ENCODE peak calls at places on chromosome 3, in nine cellular contexts. U is left lung, T is stomach, P is RWPE2, D is left ventricle myocardium inferior, H is lower lobe of right lung, V is OCI-LY7, B is fibroblast of pulmonary artery, C is tibial nerve. K is an unnamed sample.

GRCh38 chr3:12932347-12932746 is 91.0 kb upstream of the RPL32 start:
- DNase-seq in U (no peak), T (no peak), P (no peak), D (peak), H (no peak), V (no peak), B (no peak), C (no peak), K (no peak)

GRCh38 chr3:197238842-197239241 is 59.6 kb downstream of the DLG1 start:
- DNase-seq in U (no peak), T (no peak), P (no peak), D (no peak), H (no peak), V (no peak), B (no peak), C (no peak), K (no peak)

GRCh38 chr3:178513539-178514410 is 22.5 kb upstream of the KCNMB2 start:
- DNase-seq in U (no peak), T (no peak), P (no peak), D (no peak), H (no peak), V (no peak), B (peak), C (no peak), K (peak)

GRCh38 chr3:100030346-100030745 is 84.0 kb downstream of the FILIP1L start:
- DNase-seq in U (no peak), T (no peak), P (no peak), D (no peak), H (no peak), V (no peak), B (no peak), C (no peak), K (no peak)

GRCh38 chr3:64167346-64167745 is 57.9 kb downstream of the PRICKLE2 start:
- DNase-seq in U (no peak), T (no peak), P (no peak), D (no peak), H (no peak), V (no peak), B (no peak), C (no peak), K (no peak)

GRCh38 chr3:99248130-99248529 is 346.6 kb upstream of the DCBLD2 start:
- DNase-seq in U (no peak), T (no peak), P (no peak), D (no peak), H (no peak), V (no peak), B (peak), C (no peak), K (no peak)

GRCh38 chr3:168847293-168847883 is 751.7 kb upstream of the GOLIM4 start:
- DNase-seq in U (no peak), T (no peak), P (no peak), D (no peak), H (no peak), V (peak), B (peak), C (no peak), K (peak)

GRCh38 chr3:156509209-156510174 is 45.4 kb downstream of the SSR3 start:
- DNase-seq in U (no peak), T (no peak), P (no peak), D (no peak), H (no peak), V (peak), B (peak), C (no peak), K (no peak)

GRCh38 chr3:34387831-34388564 is 589.6 kb downstream of the PDCD6IP start:
- DNase-seq in U (no peak), T (no peak), P (no peak), D (no peak), H (no peak), V (no peak), B (no peak), C (no peak), K (no peak)
- TF ChIP-seq CTCF in U (no peak), T (no peak), P (no peak), D (no peak), H (no peak), V (no peak), B (no peak), C (no peak), K (no peak)

GRCh38 chr3:127858477-127858876 is 36.2 kb upstream of the MGLL start:
- DNase-seq in U (no peak), T (no peak), P (no peak), D (no peak), H (no peak), V (no peak), B (no peak), C (no peak), K (no peak)

GRCh38 chr3:127860223-127860622 is 37.9 kb upstream of the MGLL start:
- DNase-seq in U (no peak), T (no peak), P (no peak), D (no peak), H (no peak), V (no peak), B (no peak), C (no peak), K (no peak)

GRCh38 chr3:127857270-127857801 is 35.0 kb upstream of the MGLL start:
- DNase-seq in U (no peak), T (no peak), P (no peak), D (no peak), H (no peak), V (peak), B (peak), C (no peak), K (no peak)

GRCh38 chr3:127856801-127857200 is 34.5 kb upstream of the MGLL start:
- DNase-seq in U (no peak), T (no peak), P (no peak), D (no peak), H (no peak), V (no peak), B (no peak), C (no peak), K (no peak)

GRCh38 chr3:127859706-127860105 is 37.4 kb upstream of the MGLL start:
- DNase-seq in U (no peak), T (no peak), P (no peak), D (no peak), H (no peak), V (no peak), B (no peak), C (no peak), K (no peak)
- H3K4me3 ChIP-seq in U (no peak), T (no peak), P (no peak), D (no peak), H (no peak), V (no peak), B (no peak), C (no peak), K (no peak)

DNA sequence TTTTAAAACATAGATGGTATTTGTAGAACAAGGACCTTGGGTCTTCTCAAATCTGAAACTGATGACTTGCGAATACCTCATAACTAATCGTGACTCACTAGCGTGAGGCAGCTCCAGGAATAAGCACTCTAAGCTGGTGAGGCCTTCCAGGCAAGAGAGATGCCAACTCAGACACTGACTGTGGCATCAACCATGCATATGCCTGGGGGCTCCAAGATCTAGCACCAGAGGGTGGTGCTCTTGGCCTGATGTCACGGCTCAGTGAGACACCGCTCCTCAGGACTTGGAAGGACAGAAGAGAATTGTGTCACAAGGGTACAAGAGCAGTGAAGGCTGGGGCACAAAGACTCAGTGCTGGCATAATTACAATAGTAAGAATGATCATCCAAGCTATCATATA is 125.0 kb upstream of the TRIM42 start:
- DNase-seq in U (no peak), T (no peak), P (no peak), D (no peak), H (no peak), V (no peak), B (no peak), C (no peak), K (no peak)
- TF ChIP-seq CTCF in U (no peak), T (no peak), P (no peak), D (peak), H (no peak), V (no peak), B (no peak), C (no peak), K (no peak)

GRCh38 chr3:30122359-30122758 is 484.0 kb upstream of the TGFBR2 start:
- DNase-seq in U (no peak), T (no peak), P (no peak), D (no peak), H (no peak), V (no peak), B (no peak), C (no peak), K (no peak)
- H3K4me3 ChIP-seq in U (no peak), T (no peak), P (no peak), D (no peak), H (no peak), V (no peak), B (no peak), C (no peak), K (no peak)

GRCh38 chr3:142866841-142867631 is 21.8 kb downstream of the PCOLCE2 start:
- DNase-seq in U (no peak), T (peak), P (no peak), D (no peak), H (no peak), V (no peak), B (no peak), C (no peak), K (no peak)
- TF ChIP-seq CTCF in U (no peak), T (no peak), P (no peak), D (no peak), H (no peak), V (peak), B (peak), C (no peak), K (no peak)

GRCh38 chr3:75341324-75342067 is 322.6 kb upstream of the FRG2C start:
- DNase-seq in U (no peak), T (no peak), P (no peak), D (no peak), H (no peak), V (no peak), B (no peak), C (no peak), K (no peak)
- H3K4me3 ChIP-seq in U (no peak), T (no peak), P (no peak), D (no peak), H (no peak), V (no peak), B (no peak), C (no peak), K (no peak)

GRCh38 chr3:115380883-115381572 is 233.9 kb upstream of the ZBTB20 start:
- DNase-seq in U (no peak), T (no peak), P (no peak), D (no peak), H (no peak), V (no peak), B (no peak), C (no peak), K (no peak)
- TF ChIP-seq CTCF in U (no peak), T (no peak), P (no peak), D (peak), H (no peak), V (no peak), B (peak), C (no peak), K (no peak)

DNA sequence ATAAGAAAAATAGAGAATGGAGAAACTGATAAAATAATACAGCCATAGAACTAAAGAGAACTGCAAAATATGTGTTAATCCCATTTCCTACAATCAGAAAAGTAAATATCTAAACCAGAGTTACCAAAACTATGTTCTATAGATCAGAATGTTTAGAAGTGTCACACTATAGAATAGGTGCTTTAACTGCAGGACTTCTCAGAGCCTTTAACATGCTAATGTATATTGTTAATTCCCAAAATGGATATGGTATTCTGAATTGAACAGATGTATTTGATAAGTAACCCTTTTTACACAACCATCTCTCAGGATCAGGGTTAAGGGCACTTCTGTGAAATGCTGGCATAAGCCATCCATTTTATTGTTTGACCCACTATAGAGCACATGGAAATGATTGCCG is 200.3 kb downstream of the SHOX2 start:
- DNase-seq in U (no peak), T (no peak), P (no peak), D (no peak), H (no peak), V (no peak), B (no peak), C (no peak), K (no peak)
- H3K4me3 ChIP-seq in U (no peak), T (no peak), P (no peak), D (no peak), H (no peak), V (no peak), B (no peak), C (no peak), K (no peak)